ENCODE peak calls at places on chromosomes 7 and 10, in five cellular contexts. One of them, this sample, is unnamed.
A peak's percentile ranks its signal among the peaks of the same experiment; 100 is the strongest.

GRCh38 chr7:4745265-4745919 is 30.0 kb upstream of the AP5Z1 start:
- DNase-seq in nephron progenitor cell: no peak
- DNase-seq in Panc1: no peak
- DNase-seq in cardiac muscle cell: no peak
- DNase-seq in breast epithelium: no peak
- DNase-seq in this sample: no peak

GRCh38 chr7:130400120-130400572 is 19.9 kb downstream of the CPA1 start:
- DNase-seq in nephron progenitor cell: no peak
- DNase-seq in Panc1: no peak
- DNase-seq in cardiac muscle cell: peak; percentile 85
- DNase-seq in breast epithelium: no peak
- DNase-seq in this sample: no peak

GRCh38 chr7:100886936-100887185 is 2.7 kb downstream of the UFSP1 start:
- DNase-seq in nephron progenitor cell: no peak
- DNase-seq in Panc1: no peak
- DNase-seq in cardiac muscle cell: no peak
- DNase-seq in breast epithelium: no peak
- DNase-seq in this sample: no peak

GRCh38 chr7:137169282-137169698 is 174.2 kb downstream of the PTN start:
- DNase-seq in nephron progenitor cell: peak; percentile 60
- DNase-seq in Panc1: peak; percentile 54
- DNase-seq in cardiac muscle cell: peak; percentile 82
- DNase-seq in breast epithelium: no peak
- DNase-seq in this sample: peak; percentile 73

GRCh38 chr7:154874409-154875113 is 128.4 kb downstream of the PAXIP1 start:
- DNase-seq in nephron progenitor cell: no peak
- DNase-seq in Panc1: no peak
- DNase-seq in cardiac muscle cell: no peak
- DNase-seq in breast epithelium: no peak
- DNase-seq in this sample: no peak

GRCh38 chr10:133202778-133203651 is 27.0 kb upstream of the UTF1 start:
- DNase-seq in nephron progenitor cell: no peak
- DNase-seq in Panc1: no peak
- DNase-seq in cardiac muscle cell: no peak
- DNase-seq in breast epithelium: no peak
- DNase-seq in this sample: no peak

GRCh38 chr10:112374724-112375541 is 1.0 kb downstream of the ACSL5 start:
- DNase-seq in nephron progenitor cell: peak; percentile 21
- DNase-seq in Panc1: no peak
- DNase-seq in cardiac muscle cell: peak; percentile 29
- DNase-seq in breast epithelium: no peak
- DNase-seq in this sample: no peak

GRCh38 chr7:22549667-22550513 is 49.9 kb upstream of the STEAP1B start:
- DNase-seq in nephron progenitor cell: peak; percentile 74
- DNase-seq in Panc1: no peak
- DNase-seq in cardiac muscle cell: peak; percentile 25
- DNase-seq in breast epithelium: no peak
- DNase-seq in this sample: no peak

GRCh38 chr7:76023002-76023401 is 24.8 kb downstream of the STYXL1 start:
- DNase-seq in nephron progenitor cell: no peak
- DNase-seq in Panc1: no peak
- DNase-seq in cardiac muscle cell: no peak
- DNase-seq in breast epithelium: no peak
- DNase-seq in this sample: no peak

GRCh38 chr10:35607475-35608316 is 2.6 kb downstream of the GJD4 start:
- DNase-seq in nephron progenitor cell: no peak
- DNase-seq in Panc1: no peak
- DNase-seq in cardiac muscle cell: peak; percentile 34
- DNase-seq in breast epithelium: no peak
- DNase-seq in this sample: no peak

GRCh38 chr10:78035025-78035424 is 1.4 kb downstream of the RPS24 start:
- DNase-seq in nephron progenitor cell: no peak
- DNase-seq in Panc1: no peak
- DNase-seq in cardiac muscle cell: no peak
- DNase-seq in breast epithelium: no peak
- DNase-seq in this sample: no peak

GRCh38 chr7:121391686-121392085 is 4.4 kb downstream of the FAM3C start:
- DNase-seq in nephron progenitor cell: no peak
- DNase-seq in Panc1: no peak
- DNase-seq in cardiac muscle cell: no peak
- DNase-seq in breast epithelium: no peak
- DNase-seq in this sample: no peak

GRCh38 chr10:32055478-32056135 is 618 bp downstream of the KIF5B start:
- DNase-seq in nephron progenitor cell: peak; percentile 72
- DNase-seq in Panc1: no peak
- DNase-seq in cardiac muscle cell: peak; percentile 69
- DNase-seq in breast epithelium: peak; percentile 76
- DNase-seq in this sample: no peak
- TF ChIP-seq CTCF in nephron progenitor cell: no peak
- TF ChIP-seq CTCF in Panc1: no peak
- TF ChIP-seq CTCF in cardiac muscle cell: peak; percentile 20
- TF ChIP-seq CTCF in breast epithelium: no peak
- TF ChIP-seq CTCF in this sample: no peak

DNA sequence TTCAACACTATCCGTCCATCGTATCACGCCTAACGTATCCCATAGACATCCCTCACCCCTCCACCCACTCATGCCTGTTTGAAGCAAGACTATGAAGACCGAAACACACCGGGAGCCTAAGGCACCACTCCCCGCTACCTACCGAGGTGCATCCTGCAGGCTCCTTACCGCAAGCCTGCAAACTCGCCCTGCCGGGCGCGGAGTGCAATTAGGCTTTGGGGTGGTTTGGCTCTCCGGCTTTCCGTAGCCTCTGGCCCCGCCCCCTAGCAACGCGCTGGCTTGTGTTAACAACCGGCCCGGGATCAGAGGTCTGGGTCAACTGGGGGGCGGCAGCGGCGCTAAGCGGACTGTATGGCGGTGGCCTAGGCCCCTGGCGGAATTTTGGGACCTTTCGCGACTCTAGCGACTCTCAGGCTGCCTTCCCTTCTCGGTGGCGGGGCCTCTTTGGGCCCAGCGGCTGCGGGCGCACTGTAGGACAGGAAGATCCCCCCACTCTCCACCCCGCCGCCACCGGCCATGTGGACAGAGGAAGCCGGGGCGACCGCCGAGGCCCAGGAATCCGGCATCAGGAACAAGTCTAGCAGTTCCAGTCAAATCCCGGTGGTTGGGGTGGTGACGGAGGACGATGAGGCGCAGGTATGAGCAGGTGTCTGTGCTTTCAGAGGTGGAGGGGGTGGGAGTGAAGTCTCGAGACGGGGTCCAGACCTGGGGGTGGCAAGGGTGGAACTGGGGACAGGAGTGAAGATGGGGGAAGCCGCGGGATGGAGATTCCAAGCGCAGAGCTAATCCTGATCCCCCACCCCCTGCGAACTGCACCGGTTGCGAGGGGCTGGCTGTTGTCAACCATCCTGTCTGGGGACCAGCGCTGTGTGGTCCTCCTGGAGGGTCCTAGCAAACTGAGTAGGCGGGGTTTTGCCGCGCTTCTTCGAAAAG is at the start of gene CFAP69:
- DNase-seq in nephron progenitor cell: peak; percentile 98
- DNase-seq in Panc1: peak; percentile 64
- DNase-seq in cardiac muscle cell: peak; percentile 92
- DNase-seq in breast epithelium: peak; percentile 92
- DNase-seq in this sample: peak; percentile 47
- TF ChIP-seq CTCF in nephron progenitor cell: no peak
- TF ChIP-seq CTCF in Panc1: no peak
- TF ChIP-seq CTCF in cardiac muscle cell: peak; percentile 30
- TF ChIP-seq CTCF in breast epithelium: peak; percentile 51
- TF ChIP-seq CTCF in this sample: peak; percentile 7

GRCh38 chr7:27603813-27604212 is 58.9 kb downstream of the HIBADH start:
- DNase-seq in nephron progenitor cell: no peak
- DNase-seq in Panc1: no peak
- DNase-seq in cardiac muscle cell: no peak
- DNase-seq in breast epithelium: no peak
- DNase-seq in this sample: no peak

GRCh38 chr7:27607210-27607606 is 55.5 kb downstream of the HIBADH start:
- DNase-seq in nephron progenitor cell: no peak
- DNase-seq in Panc1: no peak
- DNase-seq in cardiac muscle cell: peak; percentile 24
- DNase-seq in breast epithelium: no peak
- DNase-seq in this sample: no peak

GRCh38 chr7:27606270-27607209 is 56.1 kb downstream of the HIBADH start:
- DNase-seq in nephron progenitor cell: no peak
- DNase-seq in Panc1: peak; percentile 17
- DNase-seq in cardiac muscle cell: peak; percentile 31
- DNase-seq in breast epithelium: no peak
- DNase-seq in this sample: peak; percentile 67

GRCh38 chr7:27605283-27605682 is 57.4 kb downstream of the HIBADH start:
- DNase-seq in nephron progenitor cell: no peak
- DNase-seq in Panc1: no peak
- DNase-seq in cardiac muscle cell: no peak
- DNase-seq in breast epithelium: no peak
- DNase-seq in this sample: no peak

DNA sequence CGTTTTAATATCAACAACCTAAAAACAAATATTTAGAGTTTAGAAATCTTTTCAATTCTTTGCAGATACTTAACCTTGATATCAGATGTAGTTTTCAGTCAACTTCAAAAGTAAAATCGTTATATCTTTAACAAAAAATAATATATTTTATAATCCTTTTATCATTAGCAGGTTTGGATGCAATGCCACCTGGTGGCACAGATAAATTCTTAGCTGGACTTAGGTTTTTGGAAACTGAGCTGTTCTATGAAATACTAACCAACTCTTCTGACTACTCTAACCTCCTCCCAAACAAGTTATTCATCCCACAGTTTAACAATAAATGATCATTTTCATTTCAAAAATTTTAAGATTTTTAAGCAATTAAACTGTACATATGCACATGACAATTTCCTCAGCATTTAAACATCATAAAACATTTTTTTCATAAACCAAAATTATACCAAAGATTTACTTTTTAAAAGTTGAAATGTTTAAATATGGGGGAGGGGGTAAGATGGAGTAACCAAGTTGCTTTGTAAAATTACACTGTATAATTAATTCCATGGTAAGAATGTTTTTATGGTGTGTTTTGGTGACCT is 56.9 kb downstream of the HIBADH start:
- DNase-seq in nephron progenitor cell: no peak
- DNase-seq in Panc1: peak; percentile 28
- DNase-seq in cardiac muscle cell: peak; percentile 47
- DNase-seq in breast epithelium: no peak
- DNase-seq in this sample: peak; percentile 17
- TF ChIP-seq CTCF in nephron progenitor cell: peak; percentile 51
- TF ChIP-seq CTCF in Panc1: peak; percentile 75
- TF ChIP-seq CTCF in cardiac muscle cell: peak; percentile 49
- TF ChIP-seq CTCF in breast epithelium: no peak
- TF ChIP-seq CTCF in this sample: peak; percentile 37

DNA sequence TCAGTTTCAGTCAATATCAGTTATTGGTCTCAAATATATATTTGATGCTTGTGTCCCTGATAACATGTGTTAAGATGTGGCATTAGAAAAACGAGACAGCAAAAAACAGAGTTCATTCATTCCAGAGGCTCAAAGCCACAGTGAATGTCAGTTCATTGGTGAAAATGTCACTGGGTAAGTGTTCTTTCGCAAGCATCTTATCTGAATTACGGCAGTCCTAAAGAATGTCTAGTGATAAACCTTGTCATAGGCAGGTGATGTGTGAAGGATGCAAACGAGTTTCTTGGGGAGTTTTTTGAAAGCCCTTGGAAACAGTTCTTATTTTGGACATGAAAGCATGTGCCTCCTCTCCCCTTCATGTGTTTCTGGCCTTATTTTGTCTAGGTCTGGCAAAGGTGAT is 45.9 kb upstream of the RELN start:
- DNase-seq in nephron progenitor cell: no peak
- DNase-seq in Panc1: no peak
- DNase-seq in cardiac muscle cell: no peak
- DNase-seq in breast epithelium: no peak
- DNase-seq in this sample: no peak
- TF ChIP-seq CTCF in nephron progenitor cell: no peak
- TF ChIP-seq CTCF in Panc1: no peak
- TF ChIP-seq CTCF in cardiac muscle cell: no peak
- TF ChIP-seq CTCF in breast epithelium: no peak
- TF ChIP-seq CTCF in this sample: no peak